ENCODE peak calls at places on chromosomes 16 and 17, in nine cellular contexts. G, C, O, H, X, N, A, F and M are unnamed samples.

GRCh38 chr16:69476920-69477418 is 52.5 kb downstream of the CYB5B start:
- DNase-seq in N (no peak), X (no peak), F (peak; percentile 86), A (no peak), O (no peak), C (no peak), G (peak; percentile 81), H (peak; percentile 87), M (peak; percentile 88)

GRCh38 chr16:8760021-8760420 is 37.4 kb downstream of the TMEM186 start:
- DNase-seq in O (no peak), G (no peak), F (no peak), X (no peak), N (no peak), A (no peak), H (no peak), C (no peak), M (no peak)

GRCh38 chr17:45093444-45094110 is 32.5 kb downstream of the NMT1 start:
- DNase-seq in C (no peak), X (no peak), N (no peak), G (no peak), A (no peak), F (no peak), O (no peak), H (no peak), M (no peak)

GRCh38 chr17:7217113-7217987 is 2.3 kb downstream of the DLG4 start:
- DNase-seq in F (peak; percentile 45), N (peak; percentile 67), X (peak; percentile 40), A (no peak), H (no peak), O (no peak), C (peak; percentile 78), G (no peak), M (no peak)

GRCh38 chr17:82457071-82457789 is 1.3 kb upstream of the NARF start:
- DNase-seq in F (peak; percentile 16), X (no peak), A (no peak), G (no peak), H (no peak), N (no peak), O (no peak), C (peak; percentile 86), M (no peak)

GRCh38 chr16:21984062-21984461 is 16.9 kb downstream of the PDZD9 start:
- DNase-seq in G (no peak), X (no peak), F (no peak), O (no peak), H (no peak), C (no peak), N (no peak), A (no peak), M (no peak)

GRCh38 chr17:79800325-79801155 is 3.7 kb upstream of the CBX8 start:
- DNase-seq in F (peak; percentile 58), C (no peak), A (no peak), G (no peak), O (no peak), N (no peak), X (no peak), H (no peak), M (peak; percentile 54)

GRCh38 chr16:56305956-56306565 is 114.8 kb downstream of the GNAO1 start:
- DNase-seq in X (no peak), N (no peak), C (no peak), F (no peak), A (no peak), O (no peak), G (no peak), H (no peak), M (no peak)

GRCh38 chr17:57166803-57167202 is 81.8 kb downstream of the AKAP1 start:
- DNase-seq in H (no peak), N (no peak), X (no peak), G (no peak), F (peak; percentile 80), A (no peak), C (no peak), O (no peak), M (no peak)

GRCh38 chr16:75593825-75594820 is 27.9 kb downstream of the GABARAPL2 start:
- DNase-seq in N (no peak), G (peak; percentile 30), H (peak; percentile 68), O (no peak), X (peak; percentile 7), A (no peak), F (peak; percentile 84), C (no peak), M (peak; percentile 76)

GRCh38 chr16:21101631-21102420 is 48.8 kb downstream of the DNAH3 start:
- DNase-seq in F (peak; percentile 30), H (no peak), G (no peak), C (no peak), O (peak; percentile 6), N (no peak), A (no peak), X (peak; percentile 10), M (no peak)

GRCh38 chr17:83073389-83074063 is 5.9 kb upstream of the METRNL start:
- DNase-seq in C (no peak), O (no peak), A (no peak), H (no peak), F (peak; percentile 72), G (no peak), X (no peak), N (no peak), M (no peak)

GRCh38 chr17:20999044-20999573 is 43.7 kb downstream of the USP22 start:
- DNase-seq in N (no peak), X (no peak), O (no peak), C (no peak), G (no peak), F (no peak), A (no peak), H (no peak), M (no peak)

GRCh38 chr16:10876799-10877341 is at the start of gene CIITA:
- DNase-seq in H (peak; percentile 55), C (no peak), O (peak; percentile 34), G (peak; percentile 65), N (peak; percentile 88), A (peak; percentile 19), X (peak; percentile 67), F (peak; percentile 87), M (no peak)